ENCODE peak calls at places on chromosomes 6 and 20, in four cellular contexts. G is heart left ventricle, O is hepatocyte, X is tibial nerve. E is an unnamed sample.

GRCh38 chr6:154500769-154501171 is 9.7 kb downstream of the CNKSR3 start:
- DNase-seq in G (no peak), O (peak; percentile 34), X (no peak), E (no peak)

GRCh38 chr6:146489489-146489888 is 54.1 kb upstream of the RAB32 start:
- DNase-seq in G (no peak), O (no peak), X (no peak), E (no peak)

GRCh38 chr6:11097476-11097875 is 3.8 kb downstream of the SMIM13 start:
- DNase-seq in G (no peak), O (no peak), X (no peak), E (no peak)

GRCh38 chr6:100664274-100665040 is 199.7 kb upstream of the SIM1 start:
- DNase-seq in G (no peak), O (peak; percentile 42), X (no peak), E (no peak)

GRCh38 chr6:11188161-11188915 is 44.1 kb downstream of the NEDD9 start:
- DNase-seq in G (no peak), O (peak; percentile 58), X (no peak), E (peak; percentile 19)

GRCh38 chr6:146785001-146785585 is 186.3 kb downstream of the ADGB start:
- DNase-seq in G (no peak), O (peak; percentile 49), X (no peak), E (no peak)

GRCh38 chr6:53605543-53606235 is 59.9 kb downstream of the KLHL31 start:
- DNase-seq in G (no peak), O (no peak), X (no peak), E (no peak)

GRCh38 chr6:104736545-104736944 is 123.2 kb downstream of the HACE1 start:
- DNase-seq in G (no peak), O (no peak), X (no peak), E (no peak)

GRCh38 chr6:125904871-125905270 is 51.7 kb upstream of the HINT3 start:
- DNase-seq in G (no peak), O (no peak), X (no peak), E (no peak)

GRCh38 chr20:22579119-22579427 is 5.3 kb downstream of the FOXA2 start:
- DNase-seq in G (no peak), O (peak; percentile 36), X (no peak), E (peak; percentile 60)

GRCh38 chr20:48149887-48150286 is 364.6 kb upstream of the SULF2 start:
- DNase-seq in G (no peak), O (no peak), X (no peak), E (no peak)

GRCh38 chr20:48147326-48147725 is 362.0 kb upstream of the SULF2 start:
- DNase-seq in G (no peak), O (no peak), X (no peak), E (no peak)

GRCh38 chr20:48148020-48148419 is 362.7 kb upstream of the SULF2 start:
- DNase-seq in G (no peak), O (no peak), X (no peak), E (no peak)

GRCh38 chr20:48150568-48150967 is 365.3 kb upstream of the SULF2 start:
- DNase-seq in G (no peak), O (no peak), X (no peak), E (no peak)

GRCh38 chr20:48148916-48149672 is 363.8 kb upstream of the SULF2 start:
- DNase-seq in G (no peak), O (no peak), X (no peak), E (no peak)
- TF ChIP-seq CTCF in G (no peak), O (no peak), X (no peak), E (no peak)

GRCh38 chr20:24437322-24438090 is 31.9 kb upstream of the SYNDIG1 start:
- DNase-seq in G (no peak), O (peak; percentile 58), X (no peak), E (no peak)

GRCh38 chr20:24431650-24432049 is 37.8 kb upstream of the SYNDIG1 start:
- DNase-seq in G (no peak), O (no peak), X (no peak), E (no peak)

GRCh38 chr20:24432057-24432456 is 37.4 kb upstream of the SYNDIG1 start:
- DNase-seq in G (no peak), O (peak; percentile 68), X (no peak), E (no peak)
- TF ChIP-seq CTCF in G (no peak), O (no peak), X (no peak), E (no peak)

DNA sequence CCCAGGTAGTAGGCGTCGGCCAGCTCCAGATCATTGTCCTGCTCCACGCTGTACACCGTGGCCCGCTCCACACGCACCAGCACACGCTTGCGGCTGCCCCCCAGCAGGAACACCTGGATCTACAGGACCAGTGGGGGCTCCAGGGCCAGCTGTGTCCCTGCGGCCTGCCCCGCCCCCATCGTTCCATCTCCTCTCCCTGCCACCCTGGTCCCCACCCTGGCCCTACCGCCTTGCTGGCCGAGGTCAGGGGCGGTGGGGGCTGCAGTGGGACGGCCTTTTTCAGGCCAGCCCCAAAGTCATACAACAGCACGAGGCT is 9.8 kb downstream of the ADRM1 start:
- DNase-seq in G (no peak), O (no peak), X (no peak), E (no peak)
- TF ChIP-seq CTCF in G (no peak), O (no peak), X (no peak), E (no peak)

GRCh38 chr20:8755340-8756118 is 313.4 kb upstream of the PLCB4 start:
- DNase-seq in G (no peak), O (no peak), X (no peak), E (no peak)

GRCh38 chr20:8756410-8756809 is 312.5 kb upstream of the PLCB4 start:
- DNase-seq in G (no peak), O (peak; percentile 41), X (no peak), E (no peak)

GRCh38 chr20:8757146-8757545 is 311.7 kb upstream of the PLCB4 start:
- DNase-seq in G (no peak), O (no peak), X (no peak), E (no peak)
- TF ChIP-seq CTCF in G (no peak), O (no peak), X (no peak), E (no peak)

GRCh38 chr6:109612268-109612667 is 78.7 kb downstream of the AK9 start:
- DNase-seq in G (no peak), O (no peak), X (no peak), E (no peak)

GRCh38 chr6:109611502-109611901 is 79.5 kb downstream of the AK9 start:
- DNase-seq in G (no peak), O (no peak), X (no peak), E (no peak)

GRCh38 chr6:109610555-109610954 is 80.4 kb downstream of the AK9 start:
- DNase-seq in G (no peak), O (no peak), X (no peak), E (no peak)

GRCh38 chr6:109606362-109606761 is 84.6 kb downstream of the AK9 start:
- DNase-seq in G (no peak), O (no peak), X (no peak), E (no peak)

GRCh38 chr6:109609737-109610136 is 81.3 kb downstream of the AK9 start:
- DNase-seq in G (no peak), O (no peak), X (no peak), E (no peak)
- TF ChIP-seq CTCF in G (no peak), O (no peak), X (no peak), E (no peak)

GRCh38 chr6:27019651-27020552 is 227.6 kb upstream of the PRSS16 start:
- DNase-seq in G (peak; percentile 86), O (peak; percentile 94), X (peak; percentile 70), E (peak; percentile 91)
- TF ChIP-seq CTCF in G (no peak), O (no peak), X (no peak), E (no peak)